ENCODE peak calls at places on chromosomes 3 and 15, in nine cellular contexts. N, Z, X, I, V, L, F, S and A are unnamed samples.

GRCh38 chr3:183123891-183124290 is 24.6 kb upstream of the MCCC1 start:
- DNase-seq in X (no peak), S (no peak), Z (no peak), L (no peak), I (no peak), N (peak; percentile 36), V (no peak), F (no peak), A (no peak)

GRCh38 chr3:194389269-194389668 is 9.8 kb downstream of the GP5 start:
- DNase-seq in L (no peak), I (peak; percentile 3), S (no peak), Z (no peak), V (no peak), N (no peak), F (no peak), X (no peak), A (peak; percentile 13)

GRCh38 chr3:53547327-53547726 is 52.9 kb downstream of the CACNA1D start:
- DNase-seq in L (no peak), I (no peak), X (no peak), V (no peak), F (no peak), S (no peak), N (no peak), Z (no peak), A (no peak)

GRCh38 chr3:124522226-124522625 is 208.0 kb upstream of the UMPS start:
- DNase-seq in S (no peak), N (no peak), V (no peak), I (no peak), F (no peak), L (no peak), X (no peak), Z (no peak), A (no peak)

GRCh38 chr3:197136744-197137143 is 107.1 kb upstream of the MELTF start:
- DNase-seq in S (no peak), X (no peak), F (no peak), L (no peak), I (no peak), V (no peak), Z (no peak), N (no peak), A (no peak)

GRCh38 chr3:174651951-174652350 is 207.2 kb upstream of the NAALADL2 start:
- DNase-seq in X (no peak), S (no peak), F (no peak), N (no peak), V (no peak), I (no peak), L (no peak), Z (no peak), A (no peak)

GRCh38 chr3:40170395-40170794 is 139.1 kb upstream of the EIF1B start:
- DNase-seq in X (no peak), L (no peak), I (no peak), Z (no peak), S (no peak), V (no peak), N (no peak), F (no peak), A (no peak)

GRCh38 chr15:95016511-95017219 is 785.3 kb downstream of the MCTP2 start:
- DNase-seq in Z (no peak), I (no peak), F (peak; percentile 50), S (no peak), L (no peak), N (peak; percentile 80), X (no peak), V (no peak), A (no peak)

GRCh38 chr3:17179381-17180205 is 294.8 kb downstream of the PLCL2 start:
- DNase-seq in L (no peak), S (no peak), N (peak; percentile 5), Z (no peak), X (no peak), F (no peak), I (no peak), V (no peak), A (no peak)

GRCh38 chr15:57149196-57149595 is 227.1 kb upstream of the CGNL1 start:
- DNase-seq in X (no peak), L (no peak), Z (no peak), S (no peak), I (no peak), F (peak; percentile 86), V (no peak), N (peak; percentile 68), A (no peak)

GRCh38 chr3:105905328-105905727 is 36.5 kb upstream of the CBLB start:
- DNase-seq in L (no peak), X (no peak), S (no peak), V (no peak), N (peak; percentile 2), F (no peak), Z (no peak), I (no peak), A (no peak)

GRCh38 chr3:138987181-138987580 is 18.9 kb downstream of the PRR23A start:
- DNase-seq in F (no peak), Z (no peak), S (no peak), V (no peak), I (no peak), N (no peak), L (no peak), X (no peak), A (no peak)

GRCh38 chr3:105118905-105119304 is 247.8 kb upstream of the ALCAM start:
- DNase-seq in V (no peak), F (peak; percentile 60), N (peak; percentile 20), I (no peak), L (no peak), Z (no peak), S (peak; percentile 9), X (no peak), A (no peak)

GRCh38 chr15:80110920-80111319 is 41.9 kb upstream of the FAH start:
- DNase-seq in V (no peak), Z (no peak), I (no peak), N (no peak), X (no peak), F (no peak), S (no peak), L (no peak), A (no peak)

GRCh38 chr3:127867986-127868385 is 45.7 kb upstream of the MGLL start:
- DNase-seq in S (no peak), Z (no peak), F (peak; percentile 7), I (no peak), X (no peak), V (no peak), L (no peak), N (no peak), A (no peak)

DNA sequence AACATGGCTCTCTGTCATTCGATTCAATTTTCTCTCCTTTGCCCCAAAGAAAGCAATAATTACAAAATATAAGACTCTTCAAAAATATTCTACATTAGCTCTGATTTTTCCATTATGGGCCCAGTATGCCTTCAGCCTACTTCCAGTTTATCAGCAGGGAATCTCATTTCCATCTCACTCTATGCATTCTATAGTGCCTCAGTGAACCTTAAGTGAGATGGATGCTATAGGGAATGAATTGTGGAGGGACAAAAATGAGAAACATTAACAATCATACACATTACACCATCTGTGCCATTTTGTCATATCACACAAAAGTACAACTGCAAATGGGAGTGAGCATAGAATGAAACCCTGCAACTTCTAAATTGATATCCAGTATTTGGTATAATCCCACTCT is 50.7 kb upstream of the TSPAN3 start:
- DNase-seq in V (no peak), F (no peak), N (no peak), L (no peak), X (no peak), S (no peak), I (no peak), Z (no peak), A (no peak)
- H3K4me3 ChIP-seq in V (no peak overlapping the region), F (no peak overlapping the region), N (no peak overlapping the region), L (no peak overlapping the region), X (no peak overlapping the region), S (no peak overlapping the region), I (no peak overlapping the region), Z (no peak overlapping the region), A (no peak overlapping the region)

GRCh38 chr3:42072930-42073329 is 18.2 kb upstream of the TRAK1 start:
- DNase-seq in V (no peak), Z (no peak), F (no peak), S (no peak), L (no peak), N (no peak), X (no peak), I (no peak), A (no peak)
- H3K4me1 ChIP-seq in V (peaks cover 95% of the 10 kb centered on the region), Z (peaks cover 14% of the 10 kb centered on the region), F (peaks cover 51% of the 10 kb centered on the region), S (peaks cover 39% of the 10 kb centered on the region), L (peaks cover 37% of the 10 kb centered on the region), N (peaks cover 24% of the 10 kb centered on the region), X (peaks cover 38% of the 10 kb centered on the region), I (no peaks in the 10 kb centered on the region), A (peaks cover 78% of the 10 kb centered on the region)

GRCh38 chr3:190581041-190581501 is 67.2 kb downstream of the IL1RAP start:
- DNase-seq in L (no peak), X (no peak), V (no peak), I (no peak), F (peak; percentile 45), N (peak; percentile 35), Z (no peak), S (no peak), A (no peak)
- H3K4me3 ChIP-seq in L (no peak overlapping the region), X (no peak overlapping the region), V (peak overlapping the region; percentile 8), I (no peak overlapping the region), F (no peak overlapping the region), N (no peak overlapping the region), Z (no peak overlapping the region), S (no peak overlapping the region), A (no peak overlapping the region)

GRCh38 chr15:99438222-99438592 is 127.6 kb upstream of the MEF2A start:
- DNase-seq in Z (peak; percentile 11), F (no peak), S (no peak), V (no peak), X (no peak), I (no peak), L (no peak), N (no peak), A (peak; percentile 52)
- H3K4me1 ChIP-seq in Z (peaks cover 14% of the 10 kb centered on the region), F (peaks cover 35% of the 10 kb centered on the region), S (peaks cover 17% of the 10 kb centered on the region), V (peaks cover 95% of the 10 kb centered on the region), X (peaks cover 9% of the 10 kb centered on the region), I (peaks cover 34% of the 10 kb centered on the region), L (peaks cover 43% of the 10 kb centered on the region), N (peaks cover 17% of the 10 kb centered on the region), A (no peaks in the 10 kb centered on the region)

GRCh38 chr3:187210555-187211327 is 13.5 kb downstream of the RTP1 start:
- DNase-seq in F (peak; percentile 42), N (no peak), X (no peak), I (no peak), Z (peak; percentile 41), S (no peak), V (no peak), L (no peak), A (no peak)
- H3K4me3 ChIP-seq in F (no peak overlapping the region), N (no peak overlapping the region), X (no peak overlapping the region), I (no peak overlapping the region), Z (no peak overlapping the region), S (no peak overlapping the region), V (no peak overlapping the region), L (no peak overlapping the region), A (no peak overlapping the region)